ENCODE peak calls at places on chromosomes 6 and 20, in six cellular contexts. V, A, R, C, I and U are unnamed samples.

GRCh38 chr6:71533939-71534379 is 245.3 kb downstream of the OGFRL1 start:
- DNase-seq in V (peak), A (no peak), R (no peak), C (peak), I (no peak), U (peak)

GRCh38 chr6:4435981-4436445 is 300.6 kb upstream of the ECI2 start:
- DNase-seq in V (no peak), A (no peak), R (no peak), C (no peak), I (no peak), U (no peak)

GRCh38 chr6:12327391-12327790 is 37.2 kb downstream of the EDN1 start:
- DNase-seq in V (peak), A (no peak), R (no peak), C (peak), I (no peak), U (no peak)

GRCh38 chr6:48069280-48069679 is 41.7 kb downstream of the PTCHD4 start:
- DNase-seq in V (no peak), A (no peak), R (no peak), C (peak), I (no peak), U (no peak)

GRCh38 chr6:150346346-150346745 is 22.5 kb upstream of the IYD start:
- DNase-seq in V (peak), A (no peak), R (no peak), C (no peak), I (no peak), U (no peak)

GRCh38 chr6:2773450-2773849 is 8.3 kb downstream of the WRNIP1 start:
- DNase-seq in V (peak), A (no peak), R (no peak), C (peak), I (no peak), U (no peak)

GRCh38 chr6:5202206-5202605 is 58.5 kb downstream of the LYRM4 start:
- DNase-seq in V (no peak), A (no peak), R (no peak), C (no peak), I (no peak), U (no peak)

GRCh38 chr20:49825521-49826033 is 12.9 kb downstream of the SLC9A8 start:
- DNase-seq in V (no peak), A (no peak), R (no peak), C (no peak), I (no peak), U (no peak)

GRCh38 chr6:45423901-45424627 is 46.3 kb upstream of the SUPT3H start:
- DNase-seq in V (no peak), A (no peak), R (no peak), C (no peak), I (no peak), U (peak)

GRCh38 chr6:36358235-36358915 is 21.7 kb upstream of the BNIP5 start:
- DNase-seq in V (no peak), A (no peak), R (no peak), C (peak), I (no peak), U (peak)

GRCh38 chr20:55641497-55641896 is 363.8 kb downstream of the CBLN4 start:
- DNase-seq in V (no peak), A (no peak), R (no peak), C (no peak), I (no peak), U (no peak)

GRCh38 chr6:168181316-168181715 is 102.3 kb upstream of the FRMD1 start:
- DNase-seq in V (no peak), A (peak), R (no peak), C (no peak), I (no peak), U (no peak)

GRCh38 chr6:39897699-39898098 is 36.6 kb downstream of the MOCS1 start:
- DNase-seq in V (no peak), A (no peak), R (peak), C (no peak), I (no peak), U (no peak)

GRCh38 chr6:85436408-85436807 is 13.5 kb upstream of the NT5E start:
- DNase-seq in V (peak), A (no peak), R (no peak), C (peak), I (peak), U (no peak)

GRCh38 chr6:108732101-108732870 is 115.9 kb upstream of the ARMC2 start:
- DNase-seq in V (peak), A (no peak), R (peak), C (peak), I (no peak), U (no peak)

GRCh38 chr20:4875578-4876067 is 125.7 kb downstream of the SLC23A2 start:
- DNase-seq in V (no peak), A (no peak), R (no peak), C (no peak), I (no peak), U (no peak)

GRCh38 chr20:25065625-25066338 is 7.8 kb upstream of the ACSS1 start:
- DNase-seq in V (peak), A (peak), R (peak), C (peak), I (no peak), U (peak)

GRCh38 chr20:44204156-44204831 is 6.3 kb downstream of the OSER1 start:
- DNase-seq in V (peak), A (no peak), R (no peak), C (peak), I (peak), U (no peak)

DNA sequence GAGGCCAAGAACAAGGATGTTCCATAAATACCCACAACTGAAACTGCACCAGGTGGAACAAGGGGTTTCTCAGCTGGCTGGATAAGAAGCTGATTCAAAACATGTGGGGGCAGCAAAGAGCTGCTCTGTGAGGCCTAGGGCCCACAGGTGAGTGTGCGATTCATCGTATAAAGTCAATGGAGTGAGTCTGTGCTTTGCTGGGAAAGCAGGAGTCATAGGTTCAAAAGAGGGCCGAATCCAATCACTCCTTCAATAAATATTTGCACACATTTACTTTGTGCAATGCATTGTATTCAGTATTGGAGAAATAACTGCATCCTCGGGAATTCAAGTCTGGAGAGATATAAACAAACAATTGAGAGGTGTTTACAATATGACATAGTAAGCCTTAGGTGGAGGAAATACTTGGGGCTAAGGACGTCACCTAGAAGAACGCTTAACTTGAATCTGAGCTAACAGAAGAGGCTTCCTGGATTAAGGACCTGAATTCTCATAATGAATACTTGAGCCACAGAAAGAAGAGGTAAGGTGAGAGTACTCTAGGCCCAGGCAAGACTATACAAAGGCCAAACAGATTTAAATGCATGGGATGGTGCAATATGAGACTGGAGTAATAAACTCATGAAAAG is 83.7 kb upstream of the TMEM30A start:
- DNase-seq in V (no peak), A (peak), R (peak), C (peak), I (no peak), U (no peak)
- TF ChIP-seq CTCF in V (peak), A (no peak), R (no peak), C (peak), I (peak), U (peak)

DNA sequence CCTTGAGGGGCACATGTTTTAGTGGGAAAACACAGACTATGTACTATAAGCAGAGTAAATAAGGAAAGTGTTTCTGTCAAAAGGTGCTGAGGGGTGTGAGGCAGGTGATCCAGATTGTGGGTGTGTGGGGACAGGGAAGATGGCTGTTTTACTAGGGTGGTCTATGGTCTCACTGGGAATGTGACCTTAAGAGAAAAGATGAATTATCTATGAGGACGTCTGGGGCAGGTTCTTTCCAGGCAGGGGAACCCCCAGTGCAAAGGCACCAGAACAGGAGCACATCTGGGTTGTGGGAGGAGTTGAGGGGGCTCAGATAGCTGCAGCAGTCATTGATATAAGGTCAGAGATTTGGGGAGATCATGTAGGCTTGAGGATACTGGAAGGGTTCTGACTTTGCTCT is 18.2 kb upstream of the POLR1H start:
- DNase-seq in V (no peak), A (no peak), R (no peak), C (no peak), I (no peak), U (peak)
- TF ChIP-seq CTCF in V (no peak), A (no peak), R (no peak), C (no peak), I (no peak), U (no peak)

GRCh38 chr6:20340459-20340858 is 61.2 kb upstream of the E2F3 start:
- DNase-seq in V (no peak), A (no peak), R (no peak), C (no peak), I (no peak), U (no peak)
- TF ChIP-seq CTCF in V (no peak), A (no peak), R (no peak), C (no peak), I (no peak), U (no peak)

GRCh38 chr20:64199395-64199794 is 35.1 kb downstream of the MYT1 start:
- DNase-seq in V (no peak), A (no peak), R (no peak), C (no peak), I (no peak), U (no peak)

GRCh38 chr20:64201653-64202052 is 37.4 kb downstream of the MYT1 start:
- DNase-seq in V (no peak), A (no peak), R (no peak), C (no peak), I (no peak), U (no peak)

GRCh38 chr20:64198347-64198746 is 34.1 kb downstream of the MYT1 start:
- DNase-seq in V (no peak), A (no peak), R (no peak), C (no peak), I (no peak), U (no peak)

GRCh38 chr20:64203037-64203777 is 39.0 kb downstream of the MYT1 start:
- DNase-seq in V (no peak), A (no peak), R (no peak), C (no peak), I (no peak), U (no peak)

GRCh38 chr20:64200740-64201139 is 36.5 kb downstream of the MYT1 start:
- DNase-seq in V (no peak), A (no peak), R (no peak), C (no peak), I (no peak), U (no peak)
- TF ChIP-seq CTCF in V (no peak), A (no peak), R (no peak), C (no peak), I (no peak), U (no peak)

GRCh38 chr20:42261766-42262165 is 643.6 kb upstream of the CHD6 start:
- DNase-seq in V (no peak), A (no peak), R (no peak), C (no peak), I (no peak), U (no peak)
- TF ChIP-seq CTCF in V (no peak), A (no peak), R (no peak), C (no peak), I (no peak), U (no peak)

GRCh38 chr6:30513451-30513850 is 24.1 kb downstream of the HLA-E start:
- DNase-seq in V (no peak), A (no peak), R (no peak), C (no peak), I (no peak), U (no peak)

GRCh38 chr6:30507849-30508843 is 18.8 kb downstream of the HLA-E start:
- DNase-seq in V (no peak), A (no peak), R (no peak), C (no peak), I (no peak), U (no peak)

GRCh38 chr6:30511147-30511546 is 21.8 kb downstream of the HLA-E start:
- DNase-seq in V (no peak), A (no peak), R (peak), C (no peak), I (no peak), U (no peak)

GRCh38 chr6:30508890-30509736 is 19.8 kb downstream of the HLA-E start:
- DNase-seq in V (peak), A (no peak), R (no peak), C (peak), I (no peak), U (no peak)

GRCh38 chr6:30510419-30510818 is 21.1 kb downstream of the HLA-E start:
- DNase-seq in V (no peak), A (no peak), R (peak), C (no peak), I (no peak), U (no peak)
- TF ChIP-seq CTCF in V (no peak), A (no peak), R (no peak), C (no peak), I (no peak), U (no peak)

GRCh38 chr6:146861716-146862115 is 262.9 kb downstream of the ADGB start:
- DNase-seq in V (no peak), A (no peak), R (no peak), C (no peak), I (no peak), U (no peak)

GRCh38 chr6:146861029-146861563 is 262.3 kb downstream of the ADGB start:
- DNase-seq in V (no peak), A (no peak), R (no peak), C (no peak), I (no peak), U (no peak)

GRCh38 chr6:146860583-146860982 is 261.8 kb downstream of the ADGB start:
- DNase-seq in V (peak), A (no peak), R (no peak), C (no peak), I (no peak), U (no peak)

GRCh38 chr6:146859206-146859605 is 260.4 kb downstream of the ADGB start:
- DNase-seq in V (no peak), A (no peak), R (no peak), C (no peak), I (no peak), U (no peak)

DNA sequence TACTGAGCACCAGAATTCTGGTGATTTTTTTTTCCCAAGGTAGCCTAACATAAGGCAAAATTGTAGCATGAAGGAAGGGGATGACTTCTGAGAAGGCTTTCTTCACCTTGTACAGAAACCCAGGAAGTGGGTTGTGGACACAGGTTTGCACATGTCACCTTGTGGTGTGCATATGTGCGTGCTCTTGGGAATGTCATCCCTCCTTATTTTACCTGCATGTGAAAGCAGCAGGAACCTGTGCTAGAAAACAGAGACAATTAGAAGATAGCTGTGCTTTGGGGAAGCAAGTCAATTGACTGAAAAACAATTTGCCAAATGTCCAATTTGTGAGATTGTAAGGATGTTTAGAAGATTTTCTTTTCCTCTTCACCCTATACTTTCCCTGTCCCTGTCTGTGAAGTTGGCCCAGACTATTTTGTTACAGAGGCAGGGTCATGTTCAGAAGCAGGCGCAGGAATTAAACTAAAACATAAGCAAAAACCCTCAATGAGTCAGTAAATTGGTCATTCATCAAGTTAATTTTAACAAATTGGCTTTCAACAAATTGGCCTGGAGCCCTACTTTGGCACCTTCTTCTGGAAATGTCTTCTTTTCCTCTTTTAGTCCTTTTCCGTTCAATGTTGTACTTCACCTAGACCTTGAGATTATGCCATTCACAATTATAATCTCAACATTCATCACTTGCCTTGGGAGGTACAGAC is 261.2 kb downstream of the ADGB start:
- DNase-seq in V (peak), A (no peak), R (no peak), C (no peak), I (no peak), U (no peak)
- TF ChIP-seq CTCF in V (no peak), A (no peak), R (no peak), C (no peak), I (no peak), U (no peak)

DNA sequence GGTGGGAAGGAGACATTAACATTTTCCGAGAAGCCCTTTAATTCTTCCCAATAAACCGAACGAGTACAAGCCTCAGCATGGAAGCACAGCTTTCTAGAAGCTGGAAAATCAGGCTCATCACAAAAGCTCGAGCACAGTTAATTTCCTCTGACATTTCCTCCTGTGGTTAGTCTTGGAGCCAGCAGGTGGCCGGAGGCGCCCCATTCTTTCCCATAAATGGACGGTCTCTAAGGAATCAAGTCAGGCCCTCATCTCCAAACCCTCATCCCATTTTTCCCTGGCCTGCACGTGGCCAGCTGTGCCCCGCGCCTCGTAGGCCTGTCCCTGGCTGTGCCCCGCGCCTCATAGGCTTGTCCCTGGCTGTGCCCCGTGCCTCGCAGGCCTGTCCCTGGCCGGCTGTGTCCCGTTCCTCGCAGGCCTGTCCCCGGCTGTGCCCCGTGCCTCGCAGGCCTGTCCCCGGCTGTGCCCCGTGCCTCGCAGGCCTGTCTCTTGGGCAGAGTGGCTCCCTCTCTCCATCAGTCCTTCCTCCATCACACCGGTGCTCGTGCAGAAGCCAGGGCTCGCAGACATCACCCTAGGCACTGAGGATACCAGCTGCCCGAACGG is 19.7 kb upstream of the NTSR1 start:
- DNase-seq in V (no peak), A (no peak), R (no peak), C (peak), I (no peak), U (no peak)
- TF ChIP-seq CTCF in V (no peak), A (no peak), R (no peak), C (peak), I (peak), U (no peak)